ENCODE peak calls at places on chromosomes 16 and 17, in six cellular contexts. H is A549, O is transverse colon, I is stomach, Y is sigmoid colon, M is HCT116. E is an unnamed sample. For H3K4me1, the result is how much of the 10 kb centered on the place peaks cover.

GRCh38 chr17:2213291-2213960 is 90.2 kb downstream of the SMG6 start:
- DNase-seq in H (no peak), O (no peak), I (no peak), Y (peak), M (no peak), E (peak)

GRCh38 chr17:9531080-9531479 is 44.5 kb downstream of the STX8 start:
- DNase-seq in H (no peak), O (no peak), I (no peak), Y (no peak), M (no peak), E (peak)

GRCh38 chr16:47806309-47806847 is 345.2 kb downstream of the PHKB start:
- DNase-seq in H (no peak), O (no peak), I (no peak), Y (no peak), M (no peak), E (no peak)

GRCh38 chr16:62977876-62978275 is 941.6 kb upstream of the CDH8 start:
- DNase-seq in H (no peak), O (no peak), I (no peak), Y (no peak), M (no peak), E (no peak)

GRCh38 chr17:530851-531250 is 178.2 kb upstream of the RPH3AL start:
- DNase-seq in H (no peak), O (no peak), I (no peak), Y (no peak), M (no peak), E (no peak)

GRCh38 chr16:80300876-80301275 is 239.9 kb upstream of the DYNLRB2 start:
- DNase-seq in H (no peak), O (no peak), I (no peak), Y (no peak), M (no peak), E (no peak)

GRCh38 chr16:86034421-86034919 is 135.5 kb downstream of the IRF8 start:
- DNase-seq in H (no peak), O (peak), I (no peak), Y (no peak), M (no peak), E (no peak)

GRCh38 chr17:73240561-73240960 is 21.1 kb downstream of the CPSF4L start:
- DNase-seq in H (no peak), O (no peak), I (no peak), Y (no peak), M (no peak), E (no peak)

GRCh38 chr16:48961546-48961945 is 320.1 kb downstream of the CBLN1 start:
- DNase-seq in H (no peak), O (no peak), I (no peak), Y (no peak), M (no peak), E (no peak)

DNA sequence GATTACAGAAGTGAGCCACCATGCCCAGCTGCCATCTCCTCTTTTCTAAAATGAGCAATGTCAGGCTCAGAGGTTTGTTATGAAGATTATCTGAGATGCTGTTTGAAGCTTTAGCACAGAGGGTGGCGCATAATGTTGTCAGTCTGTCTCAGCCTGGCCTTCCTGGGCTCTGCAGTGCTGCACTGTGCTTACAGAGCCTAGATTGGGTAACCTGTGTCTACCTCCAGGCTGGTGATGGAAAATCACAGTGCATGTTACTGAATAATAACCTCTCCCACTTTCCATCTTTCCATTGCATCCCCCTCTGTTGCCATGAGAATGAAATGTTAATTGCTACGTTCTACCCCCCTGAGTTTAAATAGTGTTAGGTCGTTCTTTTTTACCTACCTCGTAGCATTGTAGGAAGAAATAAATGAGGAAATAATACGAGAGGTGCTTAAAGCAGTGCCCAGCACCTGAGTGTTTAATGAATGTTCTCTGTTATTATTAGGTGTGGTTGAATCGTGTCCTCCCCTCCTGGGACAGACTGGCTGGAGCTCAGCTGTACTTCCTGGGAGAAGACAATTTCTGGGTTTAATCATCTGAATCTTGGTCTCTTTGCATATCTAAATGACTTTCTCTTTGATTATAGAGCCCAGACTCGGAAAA is 6.2 kb downstream of the LDAF1 start:
- DNase-seq in H (no peak), O (no peak), I (no peak), Y (no peak), M (no peak), E (no peak)
- H3K4me1 ChIP-seq in H (under half), O (under half), I (under half), Y (under half), M (under half), E (under half)

DNA sequence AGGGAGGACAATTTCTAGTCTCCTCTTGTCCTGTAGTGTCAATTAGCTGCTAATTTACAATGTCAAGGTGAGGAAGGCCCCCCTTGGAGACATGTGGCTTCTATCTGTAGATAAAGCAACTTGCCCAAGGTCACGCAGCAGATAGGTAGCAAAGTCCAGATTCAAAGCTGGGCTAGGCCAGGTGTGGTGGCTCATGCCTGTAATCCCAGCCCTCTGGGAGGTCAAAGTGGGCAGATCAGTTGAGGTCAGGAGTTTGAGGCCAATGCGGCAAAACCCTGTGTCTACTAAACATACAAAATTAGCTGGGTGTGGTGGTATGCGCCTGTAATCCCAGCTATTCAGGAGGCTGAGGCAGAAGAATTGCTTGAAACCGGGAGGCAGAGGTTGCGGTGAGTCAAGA is 11.1 kb downstream of the TRPV3 start:
- DNase-seq in H (no peak), O (peak), I (no peak), Y (no peak), M (no peak), E (no peak)
- TF ChIP-seq POLR2A in H (no peak), O (no peak), I (no peak), Y (no peak), M (no peak), E (no peak)

DNA sequence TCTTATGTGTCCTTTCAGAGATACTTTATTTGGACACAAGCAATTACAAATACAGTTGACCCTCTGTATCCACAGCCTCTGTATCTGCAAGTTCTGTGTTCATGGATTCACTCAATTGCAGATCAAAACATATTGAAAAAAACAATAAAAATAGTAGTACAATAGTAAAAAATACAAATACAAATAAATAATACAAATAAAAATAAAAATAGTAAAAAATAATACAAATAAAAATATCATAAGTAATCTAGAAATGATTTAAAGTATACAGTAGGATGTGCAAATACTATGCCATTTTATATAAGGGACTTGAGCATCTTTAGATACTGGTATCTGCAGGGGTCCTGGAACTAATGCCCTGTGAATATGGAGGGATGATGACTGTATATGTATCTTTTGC is 47.4 kb upstream of the WSB1 start:
- DNase-seq in H (no peak), O (no peak), I (no peak), Y (no peak), M (no peak), E (no peak)
- H3K4me1 ChIP-seq in H (half or more), O (under half), I (under half), Y (under half), M (under half), E (under half)

GRCh38 chr17:82489851-82490511 is 29.6 kb upstream of the FOXK2 start:
- DNase-seq in H (no peak), O (no peak), I (no peak), Y (no peak), M (no peak), E (no peak)

GRCh38 chr17:82491196-82491530 is 28.4 kb upstream of the FOXK2 start:
- DNase-seq in H (no peak), O (no peak), I (no peak), Y (no peak), M (no peak), E (no peak)

GRCh38 chr17:82491533-82491932 is 28.0 kb upstream of the FOXK2 start:
- DNase-seq in H (no peak), O (no peak), I (no peak), Y (no peak), M (no peak), E (no peak)

GRCh38 chr17:82489117-82489516 is 30.4 kb upstream of the FOXK2 start:
- DNase-seq in H (no peak), O (no peak), I (no peak), Y (peak), M (no peak), E (no peak)

DNA sequence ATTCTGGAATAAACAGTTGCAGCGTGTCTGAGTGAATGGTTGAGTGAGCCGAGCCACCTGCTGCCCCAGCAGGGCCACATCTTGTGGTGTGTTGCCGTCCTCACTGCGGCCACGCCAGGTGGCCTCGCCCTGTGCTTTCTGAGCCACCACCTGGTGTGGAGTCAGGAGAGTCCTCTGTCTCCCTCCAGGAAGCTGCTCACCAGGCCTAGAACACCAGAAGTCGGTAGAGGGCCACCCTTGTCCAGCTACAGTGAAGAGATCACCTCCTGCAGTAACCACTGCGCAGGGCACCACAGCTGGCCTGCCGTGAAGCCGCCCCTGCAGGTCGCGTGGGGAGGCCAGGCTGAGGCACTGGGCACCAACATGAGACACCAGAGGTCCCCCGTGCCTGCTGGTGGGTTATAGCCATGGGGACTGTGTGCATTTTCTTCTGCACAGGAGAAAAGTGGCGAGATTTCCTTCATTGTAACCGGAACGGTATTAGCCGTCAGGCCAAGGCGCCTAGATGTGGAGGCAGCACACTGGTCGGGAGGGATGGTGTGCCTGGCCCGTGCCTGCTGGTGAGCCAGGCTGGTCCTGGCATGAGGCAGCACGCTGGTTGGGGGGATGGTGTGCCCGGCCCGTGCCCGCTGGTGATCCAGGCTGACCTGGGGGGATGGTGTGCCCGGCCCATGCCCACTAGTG is 28.9 kb upstream of the FOXK2 start:
- DNase-seq in H (no peak), O (peak), I (no peak), Y (no peak), M (no peak), E (no peak)
- TF ChIP-seq POLR2A in H (no peak), O (no peak), I (no peak), Y (no peak), M (no peak), E (no peak)

GRCh38 chr16:57143125-57143965 is 42.5 kb downstream of the PSME3IP1 start:
- DNase-seq in H (no peak), O (peak), I (no peak), Y (peak), M (no peak), E (no peak)
- H3K4me1 ChIP-seq in H (under half), O (under half), I (under half), Y (under half), M (under half), E (half or more)

DNA sequence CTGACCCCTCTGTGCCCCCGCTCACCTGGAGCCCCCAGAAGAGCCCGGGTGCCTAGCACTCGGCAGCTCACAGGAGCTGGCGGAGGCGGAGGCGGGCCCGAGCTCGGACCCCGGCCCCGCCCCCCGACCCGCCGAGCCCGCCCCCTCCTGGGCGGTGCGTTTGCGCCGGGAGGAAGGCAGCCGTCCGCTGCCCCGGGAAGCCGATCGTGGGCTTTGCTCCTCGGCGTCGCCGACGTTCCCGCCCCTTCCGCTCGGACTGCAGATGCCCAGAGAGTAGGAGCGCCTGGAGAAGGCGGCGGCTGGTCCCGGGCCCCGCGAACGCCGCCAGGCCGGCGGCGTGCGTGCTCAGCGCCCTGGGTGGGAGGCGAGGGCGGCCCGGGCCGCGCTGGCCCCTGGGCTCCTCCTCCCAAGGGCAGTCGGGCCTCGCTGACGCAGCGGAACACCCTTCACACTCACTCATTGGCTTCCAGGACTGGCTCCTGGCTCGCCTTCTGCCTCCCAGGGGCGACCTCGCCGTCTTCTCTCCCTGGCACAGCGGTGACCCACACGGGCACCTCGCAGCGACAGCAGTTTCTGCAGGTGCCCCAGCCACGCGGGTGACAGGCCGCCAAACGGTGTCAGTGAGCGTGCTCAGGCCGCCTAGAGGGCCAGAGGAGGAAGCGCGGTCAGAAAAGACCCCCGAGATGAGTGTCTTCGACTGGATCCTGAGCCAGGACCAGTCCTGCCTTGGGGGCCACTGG is at the start of gene PLSCR3:
- DNase-seq in H (peak), O (peak), I (peak), Y (peak), M (no peak), E (peak)
- TF ChIP-seq POLR2A in H (peak), O (peak), I (no peak), Y (peak), M (peak), E (peak)